ENCODE peak calls at places on chromosomes 1 and 21, in eight cellular contexts. One of them, this sample, is unnamed.

GRCh38 chr1:93262645-93263044 is 82.1 kb downstream of the CCDC18 start:
- DNase-seq in cardiac muscle cell: no peak
- DNase-seq in suprapubic skin: no peak
- DNase-seq in transverse colon: no peak
- DNase-seq in astrocyte: no peak
- DNase-seq in GM23338: no peak
- DNase-seq in AG10803: no peak
- DNase-seq in esophagus squamous epithelium: no peak
- DNase-seq in this sample: no peak

GRCh38 chr1:214280386-214281029 is 451 bp upstream of the SMYD2 start:
- DNase-seq in suprapubic skin: no peak
- DNase-seq in cardiac muscle cell: peak; percentile 65
- DNase-seq in GM23338: peak; percentile 74
- DNase-seq in astrocyte: peak; percentile 43
- DNase-seq in transverse colon: peak; percentile 62
- DNase-seq in AG10803: peak; percentile 43
- DNase-seq in esophagus squamous epithelium: no peak
- DNase-seq in this sample: peak; percentile 52

GRCh38 chr1:179034720-179035119 is 9.0 kb downstream of the FAM20B start:
- DNase-seq in GM23338: no peak
- DNase-seq in astrocyte: peak; percentile 48
- DNase-seq in suprapubic skin: no peak
- DNase-seq in cardiac muscle cell: peak; percentile 45
- DNase-seq in esophagus squamous epithelium: no peak
- DNase-seq in transverse colon: no peak
- DNase-seq in AG10803: peak; percentile 79
- DNase-seq in this sample: no peak

GRCh38 chr1:230283678-230284077 is 142.5 kb downstream of the PGBD5 start:
- DNase-seq in GM23338: no peak
- DNase-seq in transverse colon: no peak
- DNase-seq in astrocyte: no peak
- DNase-seq in suprapubic skin: peak; percentile 26
- DNase-seq in AG10803: no peak
- DNase-seq in esophagus squamous epithelium: no peak
- DNase-seq in cardiac muscle cell: no peak
- DNase-seq in this sample: no peak

GRCh38 chr1:145962157-145963102 is 1.9 kb downstream of the ANKRD34A start:
- DNase-seq in esophagus squamous epithelium: no peak
- DNase-seq in transverse colon: peak; percentile 38
- DNase-seq in cardiac muscle cell: no peak
- DNase-seq in AG10803: no peak
- DNase-seq in GM23338: peak; percentile 55
- DNase-seq in suprapubic skin: no peak
- DNase-seq in astrocyte: no peak
- DNase-seq in this sample: no peak

GRCh38 chr1:215114154-215114933 is 31.8 kb downstream of the KCNK2 start:
- DNase-seq in esophagus squamous epithelium: no peak
- DNase-seq in GM23338: no peak
- DNase-seq in suprapubic skin: no peak
- DNase-seq in astrocyte: peak; percentile 89
- DNase-seq in AG10803: peak; percentile 89
- DNase-seq in cardiac muscle cell: peak; percentile 38
- DNase-seq in transverse colon: no peak
- DNase-seq in this sample: no peak

GRCh38 chr1:9061252-9061948 is 8.0 kb downstream of the SLC2A5 start:
- DNase-seq in astrocyte: no peak
- DNase-seq in AG10803: peak; percentile 33
- DNase-seq in GM23338: no peak
- DNase-seq in esophagus squamous epithelium: no peak
- DNase-seq in suprapubic skin: no peak
- DNase-seq in transverse colon: no peak
- DNase-seq in cardiac muscle cell: no peak
- DNase-seq in this sample: no peak

GRCh38 chr1:202005958-202006357 is 4.4 kb upstream of the ELF3 start:
- DNase-seq in cardiac muscle cell: peak; percentile 32
- DNase-seq in GM23338: peak; percentile 62
- DNase-seq in esophagus squamous epithelium: no peak
- DNase-seq in suprapubic skin: no peak
- DNase-seq in astrocyte: no peak
- DNase-seq in transverse colon: no peak
- DNase-seq in AG10803: peak; percentile 25
- DNase-seq in this sample: no peak

GRCh38 chr1:207873055-207873890 is 37.7 kb downstream of the CD34 start:
- DNase-seq in suprapubic skin: no peak
- DNase-seq in AG10803: no peak
- DNase-seq in transverse colon: no peak
- DNase-seq in esophagus squamous epithelium: no peak
- DNase-seq in GM23338: no peak
- DNase-seq in cardiac muscle cell: no peak
- DNase-seq in astrocyte: no peak
- DNase-seq in this sample: no peak

GRCh38 chr1:168732736-168733135 is 3.7 kb upstream of the DPT start:
- DNase-seq in cardiac muscle cell: no peak
- DNase-seq in AG10803: no peak
- DNase-seq in GM23338: peak; percentile 10
- DNase-seq in esophagus squamous epithelium: no peak
- DNase-seq in astrocyte: no peak
- DNase-seq in transverse colon: no peak
- DNase-seq in suprapubic skin: no peak
- DNase-seq in this sample: no peak

GRCh38 chr1:164417016-164417704 is 141.8 kb upstream of the PBX1 start:
- DNase-seq in esophagus squamous epithelium: no peak
- DNase-seq in cardiac muscle cell: no peak
- DNase-seq in GM23338: peak; percentile 55
- DNase-seq in suprapubic skin: no peak
- DNase-seq in AG10803: no peak
- DNase-seq in transverse colon: no peak
- DNase-seq in astrocyte: no peak
- DNase-seq in this sample: no peak

GRCh38 chr21:29499734-29500343 is 201.1 kb downstream of the BACH1 start:
- DNase-seq in astrocyte: no peak
- DNase-seq in cardiac muscle cell: peak; percentile 57
- DNase-seq in transverse colon: no peak
- DNase-seq in esophagus squamous epithelium: no peak
- DNase-seq in GM23338: peak; percentile 84
- DNase-seq in suprapubic skin: no peak
- DNase-seq in AG10803: peak; percentile 29
- DNase-seq in this sample: no peak

GRCh38 chr1:176852124-176852523 is 312.4 kb downstream of the ASTN1 start:
- DNase-seq in AG10803: no peak
- DNase-seq in astrocyte: no peak
- DNase-seq in esophagus squamous epithelium: no peak
- DNase-seq in transverse colon: no peak
- DNase-seq in cardiac muscle cell: no peak
- DNase-seq in GM23338: no peak
- DNase-seq in suprapubic skin: no peak
- DNase-seq in this sample: no peak

GRCh38 chr1:76015478-76016103 is 59.0 kb upstream of the ST6GALNAC3 start:
- DNase-seq in esophagus squamous epithelium: no peak
- DNase-seq in transverse colon: no peak
- DNase-seq in cardiac muscle cell: no peak
- DNase-seq in AG10803: no peak
- DNase-seq in GM23338: no peak
- DNase-seq in suprapubic skin: no peak
- DNase-seq in astrocyte: no peak
- DNase-seq in this sample: no peak

GRCh38 chr1:151822404-151822803 is 9.2 kb downstream of the RORC start:
- DNase-seq in GM23338: no peak
- DNase-seq in cardiac muscle cell: no peak
- DNase-seq in AG10803: no peak
- DNase-seq in transverse colon: no peak
- DNase-seq in suprapubic skin: no peak
- DNase-seq in esophagus squamous epithelium: no peak
- DNase-seq in astrocyte: no peak
- DNase-seq in this sample: no peak

GRCh38 chr1:60765204-60765603 is 317.2 kb upstream of the NFIA start:
- DNase-seq in suprapubic skin: no peak
- DNase-seq in esophagus squamous epithelium: no peak
- DNase-seq in transverse colon: peak; percentile 20
- DNase-seq in astrocyte: no peak
- DNase-seq in cardiac muscle cell: peak; percentile 59
- DNase-seq in AG10803: peak; percentile 16
- DNase-seq in GM23338: peak; percentile 81
- DNase-seq in this sample: no peak

GRCh38 chr1:153572569-153573015 is 6.9 kb upstream of the S100A2 start:
- DNase-seq in GM23338: peak; percentile 76
- DNase-seq in esophagus squamous epithelium: no peak
- DNase-seq in cardiac muscle cell: peak; percentile 83
- DNase-seq in astrocyte: peak; percentile 71
- DNase-seq in AG10803: peak; percentile 85
- DNase-seq in transverse colon: peak; percentile 90
- DNase-seq in suprapubic skin: no peak
- DNase-seq in this sample: peak; percentile 36

GRCh38 chr1:87362834-87363426 is 34.2 kb downstream of the LMO4 start:
- DNase-seq in astrocyte: no peak
- DNase-seq in esophagus squamous epithelium: no peak
- DNase-seq in transverse colon: no peak
- DNase-seq in suprapubic skin: no peak
- DNase-seq in cardiac muscle cell: peak; percentile 3
- DNase-seq in GM23338: no peak
- DNase-seq in AG10803: peak; percentile 48
- DNase-seq in this sample: no peak

GRCh38 chr1:247964933-247965332 is at the start of gene OR2AK2:
- DNase-seq in suprapubic skin: no peak
- DNase-seq in cardiac muscle cell: no peak
- DNase-seq in transverse colon: no peak
- DNase-seq in esophagus squamous epithelium: no peak
- DNase-seq in astrocyte: no peak
- DNase-seq in AG10803: no peak
- DNase-seq in GM23338: no peak
- DNase-seq in this sample: no peak

GRCh38 chr1:68889471-68889870 is 392.6 kb upstream of the DEPDC1 start:
- DNase-seq in AG10803: no peak
- DNase-seq in GM23338: no peak
- DNase-seq in cardiac muscle cell: no peak
- DNase-seq in transverse colon: no peak
- DNase-seq in suprapubic skin: no peak
- DNase-seq in astrocyte: no peak
- DNase-seq in esophagus squamous epithelium: no peak
- DNase-seq in this sample: no peak

GRCh38 chr1:169460193-169460833 is 25.4 kb downstream of the SLC19A2 start:
- DNase-seq in cardiac muscle cell: peak; percentile 46
- DNase-seq in astrocyte: peak; percentile 75
- DNase-seq in GM23338: peak; percentile 72
- DNase-seq in AG10803: peak; percentile 20
- DNase-seq in esophagus squamous epithelium: no peak
- DNase-seq in transverse colon: no peak
- DNase-seq in suprapubic skin: no peak
- DNase-seq in this sample: no peak

DNA sequence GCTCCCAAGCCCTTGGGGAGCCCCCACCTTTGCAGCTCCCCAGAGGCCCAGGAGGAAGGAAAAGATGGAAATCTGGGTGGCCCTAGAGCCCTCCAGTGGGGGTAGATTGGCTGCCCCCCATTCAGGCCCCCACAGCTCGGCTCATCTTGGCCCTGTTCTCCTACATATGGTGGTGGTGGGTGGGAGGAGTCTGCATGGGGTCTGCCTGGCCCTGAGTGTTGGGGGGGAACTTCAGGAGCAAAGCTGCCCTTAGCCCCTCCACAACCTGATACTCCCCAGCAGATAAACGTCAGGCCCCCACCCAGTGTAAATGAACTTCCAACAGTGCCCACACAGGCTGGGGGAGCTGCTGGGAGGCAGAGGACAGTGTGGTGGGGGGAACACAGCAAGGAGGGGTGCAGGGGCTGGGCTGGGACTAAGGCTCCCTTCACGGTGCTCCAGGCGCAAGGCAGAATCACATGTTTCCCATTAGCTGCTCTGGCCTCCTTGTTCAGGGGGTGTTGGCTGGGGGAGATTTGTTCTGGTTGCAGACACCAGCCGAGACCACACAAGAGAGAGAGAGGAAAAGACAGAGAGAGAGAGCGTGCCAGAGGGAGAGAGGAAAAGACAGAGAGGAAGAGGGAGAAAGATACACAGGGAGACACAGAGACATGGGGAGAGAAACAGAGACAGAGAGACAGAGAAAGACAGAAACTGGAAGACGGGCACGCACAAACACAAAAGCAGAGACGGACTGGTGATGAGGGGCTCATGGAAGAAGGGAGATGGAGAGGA is 42.6 kb downstream of the AHDC1 start:
- DNase-seq in transverse colon: no peak
- DNase-seq in AG10803: peak; percentile 74
- DNase-seq in suprapubic skin: no peak
- DNase-seq in astrocyte: no peak
- DNase-seq in esophagus squamous epithelium: no peak
- DNase-seq in GM23338: no peak
- DNase-seq in cardiac muscle cell: no peak
- DNase-seq in this sample: no peak
- TF ChIP-seq CTCF in transverse colon: no peak
- TF ChIP-seq CTCF in AG10803: no peak
- TF ChIP-seq CTCF in suprapubic skin: no peak
- TF ChIP-seq CTCF in astrocyte: no peak
- TF ChIP-seq CTCF in esophagus squamous epithelium: no peak
- TF ChIP-seq CTCF in GM23338: no peak
- TF ChIP-seq CTCF in cardiac muscle cell: no peak
- TF ChIP-seq CTCF in this sample: no peak

GRCh38 chr1:63917571-63918394 is 144.0 kb downstream of the ROR1 start:
- DNase-seq in AG10803: no peak
- DNase-seq in esophagus squamous epithelium: no peak
- DNase-seq in transverse colon: no peak
- DNase-seq in astrocyte: peak; percentile 47
- DNase-seq in GM23338: peak; percentile 90
- DNase-seq in cardiac muscle cell: no peak
- DNase-seq in suprapubic skin: no peak
- DNase-seq in this sample: no peak
- TF ChIP-seq CTCF in AG10803: peak; percentile 20
- TF ChIP-seq CTCF in esophagus squamous epithelium: peak; percentile 41
- TF ChIP-seq CTCF in transverse colon: no peak
- TF ChIP-seq CTCF in astrocyte: peak; percentile 31
- TF ChIP-seq CTCF in GM23338: peak; percentile 78
- TF ChIP-seq CTCF in cardiac muscle cell: peak; percentile 25
- TF ChIP-seq CTCF in suprapubic skin: no peak
- TF ChIP-seq CTCF in this sample: peak; percentile 30

GRCh38 chr1:5830771-5831599 is 161.2 kb downstream of the NPHP4 start:
- DNase-seq in transverse colon: no peak
- DNase-seq in astrocyte: no peak
- DNase-seq in GM23338: peak; percentile 84
- DNase-seq in esophagus squamous epithelium: no peak
- DNase-seq in AG10803: no peak
- DNase-seq in cardiac muscle cell: no peak
- DNase-seq in suprapubic skin: no peak
- DNase-seq in this sample: peak; percentile 25
- TF ChIP-seq CTCF in transverse colon: no peak
- TF ChIP-seq CTCF in astrocyte: no peak
- TF ChIP-seq CTCF in GM23338: peak; percentile 68
- TF ChIP-seq CTCF in esophagus squamous epithelium: no peak
- TF ChIP-seq CTCF in AG10803: no peak
- TF ChIP-seq CTCF in cardiac muscle cell: no peak
- TF ChIP-seq CTCF in suprapubic skin: no peak
- TF ChIP-seq CTCF in this sample: peak; percentile 42

DNA sequence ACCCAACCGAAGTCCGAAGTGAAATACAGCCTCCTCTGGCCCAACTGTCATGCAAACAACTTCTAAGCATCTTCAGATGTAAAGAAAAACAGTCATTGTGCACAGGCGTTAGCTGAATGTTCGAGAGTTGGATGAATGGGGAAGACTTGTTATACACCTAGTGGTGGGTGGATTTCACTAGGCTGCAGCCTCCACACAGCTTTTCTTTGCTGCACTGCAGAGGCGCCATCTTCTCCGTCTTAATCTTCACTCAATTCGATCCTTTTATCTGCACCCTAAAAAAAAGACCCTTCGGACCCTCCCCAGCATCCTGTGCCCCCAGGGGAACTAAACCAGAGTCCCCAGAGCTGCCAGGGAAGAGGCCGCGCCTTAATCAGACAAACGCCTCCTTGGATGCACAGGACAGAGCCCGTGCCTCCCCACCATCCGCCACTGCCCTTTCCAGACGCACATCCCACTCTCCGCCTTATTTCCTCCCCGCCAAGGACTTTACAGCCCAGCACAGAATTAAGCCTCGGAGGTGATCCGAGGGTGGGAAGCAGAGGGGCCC is 1.4 kb downstream of the APP start:
- DNase-seq in esophagus squamous epithelium: no peak
- DNase-seq in suprapubic skin: peak; percentile 62
- DNase-seq in cardiac muscle cell: peak; percentile 79
- DNase-seq in transverse colon: peak; percentile 49
- DNase-seq in GM23338: peak; percentile 72
- DNase-seq in astrocyte: peak; percentile 68
- DNase-seq in AG10803: peak; percentile 72
- DNase-seq in this sample: peak; percentile 41
- TF ChIP-seq CTCF in esophagus squamous epithelium: peak; percentile 56
- TF ChIP-seq CTCF in suprapubic skin: no peak
- TF ChIP-seq CTCF in cardiac muscle cell: peak; percentile 50
- TF ChIP-seq CTCF in transverse colon: peak; percentile 53
- TF ChIP-seq CTCF in GM23338: peak; percentile 34
- TF ChIP-seq CTCF in astrocyte: peak; percentile 57
- TF ChIP-seq CTCF in AG10803: peak; percentile 62
- TF ChIP-seq CTCF in this sample: peak; percentile 64

This sample was measured in neural crest cell.